ENCODE peak calls at places on chromosomes 4 and X, in four cellular contexts. K, F, Z and D are unnamed samples.

GRCh38 chr4:31984872-31985271 is 1264.7 kb downstream of the PCDH7 start:
- DNase-seq in K (no peak), F (no peak), Z (no peak), D (no peak)

GRCh38 chr4:173231916-173232315 is 63.3 kb downstream of the GALNT7 start:
- DNase-seq in K (no peak), F (no peak), Z (peak), D (no peak)

GRCh38 chrX:68432648-68433047 is 647 bp downstream of the OPHN1 start:
- DNase-seq in K (no peak), F (no peak), Z (peak), D (no peak)

GRCh38 chr4:124177647-124178425 is 534.7 kb downstream of the ANKRD50 start:
- DNase-seq in K (no peak), F (peak), Z (peak), D (no peak)

GRCh38 chr4:60656171-60656570 is 544.0 kb upstream of the ADGRL3 start:
- DNase-seq in K (no peak), F (no peak), Z (no peak), D (no peak)

GRCh38 chrX:153820601-153821000 is 9.7 kb downstream of the PDZD4 start:
- DNase-seq in K (no peak), F (no peak), Z (no peak), D (no peak)

GRCh38 chr4:102169345-102169744 is 175.9 kb downstream of the SLC39A8 start:
- DNase-seq in K (no peak), F (no peak), Z (no peak), D (no peak)

GRCh38 chrX:69045616-69046345 is 119.5 kb downstream of the PJA1 start:
- DNase-seq in K (no peak), F (no peak), Z (no peak), D (no peak)

GRCh38 chr4:185535818-185536729 is 767 bp upstream of the PDLIM3 start:
- DNase-seq in K (no peak), F (no peak), Z (peak), D (no peak)

GRCh38 chr4:825969-826330 is at the start of gene CPLX1:
- DNase-seq in K (no peak), F (no peak), Z (peak), D (no peak)

GRCh38 chr4:54332577-54332976 is 103.5 kb downstream of the PDGFRA start:
- DNase-seq in K (no peak), F (no peak), Z (no peak), D (no peak)

GRCh38 chr4:100257567-100257966 is 67.3 kb upstream of the DDIT4L start:
- DNase-seq in K (no peak), F (no peak), Z (no peak), D (no peak)

GRCh38 chr4:180197471-180197870 is 2045.7 kb upstream of the TENM3 start:
- DNase-seq in K (no peak), F (no peak), Z (peak), D (no peak)

GRCh38 chrX:74980802-74981201 is 55.5 kb upstream of the NEXMIF start:
- DNase-seq in K (no peak), F (no peak), Z (no peak), D (no peak)

GRCh38 chr4:40833212-40833611 is 83.5 kb downstream of the NSUN7 start:
- DNase-seq in K (no peak), F (no peak), Z (no peak), D (no peak)

GRCh38 chrX:134626434-134626833 is 31.8 kb downstream of the PLAC1 start:
- DNase-seq in K (no peak), F (no peak), Z (no peak), D (no peak)

GRCh38 chrX:93874554-93874953 is 200.5 kb downstream of the FAM133A start:
- DNase-seq in K (no peak), F (no peak), Z (no peak), D (no peak)

GRCh38 chr4:35966558-35966957 is 277.8 kb downstream of the ARAP2 start:
- DNase-seq in K (no peak), F (no peak), Z (no peak), D (no peak)

GRCh38 chr4:114082348-114082747 is 102.9 kb upstream of the ARSJ start:
- DNase-seq in K (no peak), F (no peak), Z (no peak), D (no peak)

GRCh38 chr4:169033660-169034059 is 23.6 kb upstream of the CBR4 start:
- DNase-seq in K (no peak), F (no peak), Z (peak), D (no peak)